ENCODE peak calls at places on chromosome 10, in nine cellular contexts. D is left kidney, V is AML-193, C is AG08396, L is body of pancreas, N is NCI-H1694 treated with DMSO at 0.1 percent for 48 hours, S is uterus, Z is occipital lobe, F is AG08395. B is an unnamed sample.

GRCh38 chr10:44926771-44927751 is 15.9 kb downstream of the TMEM72 start:
- DNase-seq in D (no peak), F (no peak), N (no peak), L (peak), C (no peak), Z (no peak), S (no peak), V (peak), B (peak)

GRCh38 chr10:105258674-105259065 is 617.6 kb downstream of the SORCS3 start:
- DNase-seq in C (no peak), D (no peak), F (no peak), N (no peak), S (no peak), V (no peak), Z (no peak), L (no peak), B (no peak)

GRCh38 chr10:70312972-70313371 is 29.2 kb upstream of the NPFFR1 start:
- DNase-seq in L (no peak), S (no peak), N (no peak), D (no peak), C (peak), V (no peak), F (peak), Z (no peak), B (no peak)

GRCh38 chr10:125262414-125262813 is 102.1 kb upstream of the CTBP2 start:
- DNase-seq in C (no peak), D (no peak), S (no peak), F (no peak), V (no peak), Z (no peak), L (no peak), N (no peak), B (no peak)

GRCh38 chr10:127145173-127145572 is 51.2 kb downstream of the INSYN2A start:
- DNase-seq in F (peak), N (no peak), D (no peak), L (no peak), S (no peak), V (no peak), C (peak), Z (no peak), B (no peak)

GRCh38 chr10:104895541-104895940 is 254.5 kb downstream of the SORCS3 start:
- DNase-seq in V (no peak), C (no peak), F (no peak), Z (no peak), L (no peak), S (no peak), N (no peak), D (no peak), B (no peak)

GRCh38 chr10:71435571-71436267 is 39.0 kb downstream of the CDH23 start:
- DNase-seq in C (no peak), Z (no peak), S (no peak), D (no peak), L (no peak), V (no peak), F (peak), N (no peak), B (no peak)

GRCh38 chr10:127215882-127216281 is 19.5 kb upstream of the INSYN2A start:
- DNase-seq in C (no peak), N (no peak), V (no peak), F (no peak), D (peak), Z (no peak), S (no peak), L (no peak), B (no peak)

GRCh38 chr10:110843031-110843430 is 28.7 kb upstream of the PDCD4 start:
- DNase-seq in Z (no peak), S (no peak), C (no peak), F (no peak), V (no peak), N (peak), L (no peak), D (no peak), B (peak)